ENCODE peak calls at places on chromosomes 16 and 17, in five cellular contexts. R, N, H, Z and T are unnamed samples.

GRCh38 chr17:80888276-80889160 is 103.1 kb upstream of the CHMP6 start:
- DNase-seq in R (no peak), N (no peak), H (no peak), Z (no peak), T (no peak)

GRCh38 chr16:74257061-74257460 is 39.6 kb upstream of the PSMD7 start:
- DNase-seq in R (no peak), N (no peak), H (no peak), Z (no peak), T (peak)

GRCh38 chr16:83420206-83420760 is 387.5 kb upstream of the HSBP1 start:
- DNase-seq in R (no peak), N (no peak), H (no peak), Z (peak), T (peak)

GRCh38 chr17:54968954-54969400 is 412 bp downstream of the STXBP4 start:
- DNase-seq in R (no peak), N (no peak), H (no peak), Z (peak), T (peak)

GRCh38 chr16:81314603-81315270 is at the start of gene GAN:
- DNase-seq in R (peak), N (peak), H (peak), Z (peak), T (peak)

GRCh38 chr16:68074850-68075249 is 10.3 kb upstream of the NFATC3 start:
- DNase-seq in R (no peak), N (peak), H (no peak), Z (no peak), T (peak)

GRCh38 chr17:17228521-17229279 is 8.3 kb downstream of the FLCN start:
- DNase-seq in R (no peak), N (no peak), H (no peak), Z (no peak), T (no peak)

GRCh38 chr17:18258356-18259038 is at the start of gene FLII:
- DNase-seq in R (no peak), N (no peak), H (peak), Z (peak), T (peak)

GRCh38 chr17:2395258-2396170 is 5.3 kb downstream of the MNT start:
- DNase-seq in R (no peak), N (no peak), H (peak), Z (peak), T (peak)

GRCh38 chr16:85202051-85202601 is 89.9 kb upstream of the CIBAR2 start:
- DNase-seq in R (no peak), N (no peak), H (no peak), Z (no peak), T (no peak)

GRCh38 chr16:89925596-89926079 is 2.5 kb downstream of the TUBB3 start:
- DNase-seq in R (no peak), N (no peak), H (no peak), Z (no peak), T (peak)

GRCh38 chr17:12619444-12620199 is 46.1 kb upstream of the MYOCD start:
- DNase-seq in R (no peak), N (no peak), H (no peak), Z (no peak), T (no peak)

GRCh38 chr16:56189990-56190902 is 1.0 kb upstream of the GNAO1 start:
- DNase-seq in R (no peak), N (no peak), H (no peak), Z (no peak), T (no peak)

GRCh38 chr17:1548032-1548431 is 14.6 kb downstream of the PITPNA start:
- DNase-seq in R (no peak), N (no peak), H (no peak), Z (no peak), T (no peak)

GRCh38 chr17:31594416-31594815 is 202.9 kb downstream of the RAB11FIP4 start:
- DNase-seq in R (no peak), N (no peak), H (no peak), Z (no peak), T (no peak)

GRCh38 chr17:51322390-51323029 is 62.2 kb downstream of the UTP18 start:
- DNase-seq in R (peak), N (no peak), H (peak), Z (peak), T (peak)

GRCh38 chr17:64212122-64212521 is 50.9 kb downstream of the TEX2 start:
- DNase-seq in R (no peak), N (no peak), H (no peak), Z (no peak), T (no peak)

GRCh38 chr17:17957584-17957916 is 14.7 kb downstream of the TOM1L2 start:
- DNase-seq in R (no peak), N (no peak), H (no peak), Z (no peak), T (no peak)

GRCh38 chr16:24970708-24971107 is 44.5 kb downstream of the ARHGAP17 start:
- DNase-seq in R (no peak), N (no peak), H (no peak), Z (no peak), T (no peak)

GRCh38 chr16:49158029-49158642 is 123.5 kb downstream of the CBLN1 start:
- DNase-seq in R (peak), N (no peak), H (peak), Z (peak), T (peak)

GRCh38 chr16:84699712-84700517 is at the start of gene USP10:
- DNase-seq in R (peak), N (no peak), H (peak), Z (peak), T (peak)

GRCh38 chr17:8300629-8301242 is 5.5 kb upstream of the SLC25A35 start:
- DNase-seq in R (peak), N (peak), H (peak), Z (peak), T (peak)

GRCh38 chr17:44362964-44363612 is 565 bp downstream of the FAM171A2 start:
- DNase-seq in R (no peak), N (no peak), H (peak), Z (no peak), T (peak)

GRCh38 chr16:56950881-56951771 is 10.6 kb upstream of the CETP start:
- DNase-seq in R (no peak), N (no peak), H (peak), Z (peak), T (peak)

GRCh38 chr17:80413771-80414507 is 1.0 kb upstream of the ENDOV start:
- DNase-seq in R (no peak), N (no peak), H (no peak), Z (no peak), T (no peak)

GRCh38 chr17:60712675-60713074 is 35.0 kb downstream of the BCAS3 start:
- DNase-seq in R (no peak), N (no peak), H (no peak), Z (peak), T (no peak)

GRCh38 chr17:39631403-39631802 is 4.7 kb downstream of the PPP1R1B start:
- DNase-seq in R (no peak), N (no peak), H (no peak), Z (no peak), T (no peak)

GRCh38 chr16:87966685-87967185 is 15.5 kb downstream of the BANP start:
- DNase-seq in R (no peak), N (no peak), H (no peak), Z (no peak), T (no peak)

GRCh38 chr16:50643192-50643591 is 37.9 kb downstream of the SNX20 start:
- DNase-seq in R (no peak), N (no peak), H (no peak), Z (no peak), T (no peak)

GRCh38 chr16:78844682-78845081 is 745.2 kb downstream of the WWOX start:
- DNase-seq in R (no peak), N (no peak), H (no peak), Z (no peak), T (no peak)

DNA sequence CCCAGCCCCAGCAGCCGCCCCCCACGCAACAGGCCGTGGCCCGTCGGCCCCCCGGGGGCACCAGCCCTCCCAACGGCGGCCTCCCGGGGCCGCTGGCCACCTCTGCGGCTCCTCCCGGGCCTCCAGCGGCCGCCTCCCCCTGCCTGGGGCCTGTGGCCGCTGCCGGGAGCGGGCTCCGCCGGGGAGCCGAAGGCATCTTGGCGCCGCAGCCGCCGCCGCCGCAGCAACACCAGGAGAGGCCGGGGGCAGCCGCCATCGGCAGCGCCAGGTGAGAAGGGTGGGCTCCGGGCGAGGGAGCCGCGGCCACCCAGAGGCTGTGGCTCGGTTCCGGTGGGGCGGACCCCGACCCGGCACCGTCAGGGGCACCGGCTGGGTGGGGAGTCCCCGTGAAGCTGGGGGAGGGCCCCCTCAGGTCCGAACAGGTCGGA is 506 bp downstream of the ATXN2L start:
- DNase-seq in R (no peak), N (no peak), H (no peak), Z (no peak), T (no peak)
- TF ChIP-seq MAX in R (no peak), N (peak), H (no peak), Z (no peak), T (no peak)

DNA sequence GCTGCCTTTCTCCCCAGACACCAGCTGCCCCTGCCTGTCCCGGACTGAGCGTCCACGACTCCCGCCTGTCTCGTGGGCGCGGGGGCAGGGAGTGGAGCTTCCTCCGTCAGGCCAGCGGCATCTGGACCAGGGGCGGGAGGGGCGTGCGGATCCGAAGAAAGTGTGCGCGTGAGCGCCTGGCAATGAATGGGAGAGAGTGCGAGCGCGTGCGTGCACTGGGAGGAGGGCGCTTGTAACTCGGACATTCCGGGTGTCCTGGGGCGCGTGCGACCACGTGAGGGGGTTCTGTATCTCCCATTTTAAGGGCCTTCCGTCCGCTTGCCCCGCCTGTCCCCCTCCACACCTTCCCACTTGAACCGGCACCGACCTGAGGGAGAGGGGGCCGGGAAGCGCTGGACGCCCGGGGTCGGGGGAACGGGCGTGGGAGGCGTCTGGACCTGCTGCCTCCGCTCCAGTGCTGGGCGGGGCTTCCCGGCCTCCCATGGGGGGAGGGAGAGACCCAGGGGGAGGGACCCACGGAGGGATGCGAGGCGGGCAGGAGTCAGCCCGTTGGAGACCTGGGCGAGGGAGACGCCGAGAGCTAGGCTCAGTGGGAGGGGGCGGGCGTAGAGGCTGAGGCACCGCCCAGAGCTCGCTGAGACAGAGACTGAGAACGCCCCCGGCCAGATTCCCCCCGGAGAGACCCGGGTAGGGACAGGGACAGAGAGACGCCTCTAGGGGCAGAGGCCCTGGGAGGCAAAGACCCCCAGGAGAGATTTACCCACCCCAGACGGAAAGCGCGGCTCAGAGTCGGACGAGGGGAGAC is at the start of gene KREMEN2:
- DNase-seq in R (peak), N (no peak), H (peak), Z (peak), T (peak)
- TF ChIP-seq POLR2A in R (peak), N (no peak), H (peak), Z (no peak), T (peak)

DNA sequence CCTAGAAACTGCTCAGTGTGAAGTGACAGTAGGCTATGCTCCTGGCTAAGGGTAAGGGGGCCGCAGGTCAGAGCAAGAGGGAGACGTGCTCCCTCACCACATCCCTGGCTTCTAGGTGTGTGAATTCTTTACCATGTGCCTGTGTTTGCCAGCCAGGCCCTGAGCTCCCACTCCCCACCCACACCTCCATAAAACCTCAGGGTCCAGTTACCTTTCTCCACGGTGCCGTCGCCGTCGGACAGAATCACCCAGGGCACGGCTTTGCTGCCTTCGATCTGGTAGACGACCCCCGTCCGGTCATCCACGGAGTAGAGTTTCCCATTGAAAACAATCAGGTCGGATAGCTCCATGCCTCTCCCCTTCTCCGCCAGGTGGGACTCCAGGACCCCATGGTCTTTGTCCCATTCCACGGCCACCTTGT is 12.8 kb downstream of the CANT1 start:
- DNase-seq in R (no peak), N (no peak), H (no peak), Z (no peak), T (no peak)
- H3K4me3 ChIP-seq in R (no peak), N (no peak), H (no peak), Z (no peak), T (no peak)

GRCh38 chr17:77346765-77347164 is 206.0 kb downstream of the SEC14L1 start:
- DNase-seq in R (no peak), N (no peak), H (no peak), Z (no peak), T (no peak)
- TF ChIP-seq MAX in R (no peak), N (no peak), H (no peak), Z (no peak), T (no peak)